ENCODE peak calls at places on chromosomes 13 and 19, in four cellular contexts. B is upper lobe of right lung; U is SJSA1; T is naive thymus-derived CD4-positive, alpha-beta T cell. E is an unnamed sample. For H3K4me1, the result is how much of the 10 kb centered on the place peaks cover.

GRCh38 chr19:10727599-10728250 is 9.8 kb downstream of the DNM2 start:
- DNase-seq in B (no peak), U (no peak), T (no peak), E (no peak)

GRCh38 chr13:41049480-41049879 is 11.8 kb upstream of the WBP4 start:
- DNase-seq in B (no peak), U (no peak), T (no peak), E (no peak)

GRCh38 chr19:54364775-54365257 is at the start of gene LAIR1:
- DNase-seq in B (peak), U (no peak), T (peak), E (no peak)

GRCh38 chr19:18156268-18156667 is 3.3 kb downstream of the PIK3R2 start:
- DNase-seq in B (no peak), U (no peak), T (no peak), E (no peak)

GRCh38 chr13:21034602-21035190 is 26.7 kb downstream of the LATS2 start:
- DNase-seq in B (no peak), U (no peak), T (no peak), E (no peak)

GRCh38 chr19:48203227-48203793 is 32.8 kb downstream of the ZSWIM9 start:
- DNase-seq in B (no peak), U (no peak), T (no peak), E (no peak)

GRCh38 chr13:111546921-111547675 is 226.7 kb downstream of the TEX29 start:
- DNase-seq in B (no peak), U (peak), T (no peak), E (no peak)

GRCh38 chr13:54890976-54891375 is 1862.4 kb downstream of the OLFM4 start:
- DNase-seq in B (no peak), U (no peak), T (no peak), E (no peak)

GRCh38 chr19:38441660-38442348 is 8.3 kb downstream of the RYR1 start:
- DNase-seq in B (no peak), U (no peak), T (no peak), E (no peak)

GRCh38 chr13:78786399-78786879 is 127.5 kb upstream of the OBI1 start:
- DNase-seq in B (no peak), U (no peak), T (no peak), E (no peak)

GRCh38 chr13:60273971-60274370 is 110.2 kb upstream of the DIAPH3 start:
- DNase-seq in B (no peak), U (no peak), T (no peak), E (no peak)

GRCh38 chr13:82664183-82664582 is 1218.1 kb downstream of the SLITRK1 start:
- DNase-seq in B (no peak), U (no peak), T (no peak), E (no peak)

GRCh38 chr19:18153555-18154134 is 682 bp downstream of the PIK3R2 start:
- DNase-seq in B (no peak), U (no peak), T (peak), E (peak)

GRCh38 chr19:41350735-41351338 is 2.9 kb downstream of the TGFB1 start:
- DNase-seq in B (no peak), U (no peak), T (no peak), E (no peak)
- H3K4me1 ChIP-seq in B (under half), U (under half), T (half or more), E (under half)

DNA sequence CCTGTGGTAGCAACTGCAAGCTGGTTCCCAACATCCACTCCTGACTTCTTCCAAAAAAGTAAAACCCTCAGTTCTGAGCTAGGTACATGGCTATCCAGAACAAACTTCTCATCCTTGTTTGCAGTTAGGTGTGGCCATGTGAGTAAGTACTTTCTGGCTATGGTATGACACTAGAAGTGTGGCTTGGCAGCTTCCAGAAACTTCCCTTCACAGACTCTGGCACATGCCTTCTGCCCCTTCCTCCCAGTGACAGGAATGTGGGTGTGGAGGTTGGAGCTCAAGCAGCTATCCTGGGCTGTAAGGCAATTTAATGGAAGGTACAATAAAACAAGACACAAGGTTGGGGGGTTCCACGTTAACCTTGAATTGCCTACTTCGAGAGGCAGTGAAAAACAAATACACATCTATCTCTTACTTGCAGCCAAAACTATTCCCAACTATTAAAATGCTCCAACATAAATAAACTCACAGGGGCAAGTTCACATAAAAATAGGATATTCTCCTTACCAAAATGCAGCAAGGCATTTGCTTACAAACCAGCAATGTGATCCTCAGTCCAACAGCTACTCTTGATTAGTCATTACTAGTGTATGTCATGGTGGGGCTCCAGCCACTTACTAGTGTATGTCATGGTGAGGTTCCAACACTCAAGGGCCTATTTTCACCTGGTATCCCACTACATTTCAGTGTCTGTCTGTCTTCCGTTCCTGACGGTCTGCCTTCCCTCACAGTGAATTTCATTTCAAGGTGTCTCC is 3.1 kb downstream of the SMG9 start:
- DNase-seq in B (no peak), U (no peak), T (no peak), E (no peak)
- H3K27ac ChIP-seq in B (no peak), U (no peak), T (peak), E (no peak)

GRCh38 chr13:110256126-110256905 is 50.6 kb downstream of the COL4A1 start:
- DNase-seq in B (no peak), U (peak), T (no peak), E (no peak)

GRCh38 chr13:110261166-110262081 is 45.5 kb downstream of the COL4A1 start:
- DNase-seq in B (no peak), U (peak), T (no peak), E (peak)

GRCh38 chr13:110257408-110257807 is 49.5 kb downstream of the COL4A1 start:
- DNase-seq in B (no peak), U (no peak), T (no peak), E (no peak)

GRCh38 chr13:110259651-110260050 is 47.3 kb downstream of the COL4A1 start:
- DNase-seq in B (no peak), U (no peak), T (no peak), E (no peak)

DNA sequence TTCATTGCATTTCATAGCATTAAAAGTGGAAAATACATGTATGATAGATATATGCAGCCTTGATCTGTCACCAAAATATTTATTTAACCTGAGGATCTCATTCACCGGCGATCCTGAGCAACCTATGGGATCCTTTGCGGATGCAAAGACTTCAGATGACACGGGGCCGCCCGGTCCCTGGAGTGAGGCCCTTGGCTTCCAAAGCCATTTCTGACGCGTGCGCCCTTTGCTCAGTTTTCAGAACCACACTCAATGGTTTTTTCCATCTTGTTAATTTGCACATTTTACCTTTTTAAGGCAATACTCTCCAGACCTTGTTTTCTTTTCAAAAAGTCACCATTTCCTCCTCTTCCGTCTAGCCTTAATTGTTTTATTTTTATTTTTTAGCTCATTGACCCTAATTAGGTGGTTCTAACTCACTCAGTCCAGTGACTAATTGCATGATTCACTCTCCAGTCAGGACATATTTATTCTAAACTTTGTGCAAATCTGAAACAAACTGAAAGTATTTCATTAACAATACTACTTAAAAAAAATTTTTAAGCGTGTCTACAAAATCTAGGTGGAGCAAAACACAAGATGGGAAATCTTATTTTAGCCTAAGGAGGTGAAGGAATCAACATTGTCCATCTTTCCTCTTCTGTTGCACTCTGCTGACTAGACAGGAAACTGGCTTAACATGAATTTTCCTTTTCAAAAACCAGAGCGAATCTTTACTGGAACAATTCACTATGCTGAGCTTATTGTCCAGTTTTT is 47.9 kb downstream of the COL4A1 start:
- DNase-seq in B (no peak), U (peak), T (no peak), E (no peak)
- H3K4me3 ChIP-seq in B (no peak), U (no peak), T (no peak), E (no peak)

GRCh38 chr19:1871140-1871597 is 7.8 kb upstream of the KLF16 start:
- DNase-seq in B (no peak), U (no peak), T (no peak), E (no peak)

GRCh38 chr19:1873524-1874473 is 10.4 kb upstream of the KLF16 start:
- DNase-seq in B (peak), U (no peak), T (no peak), E (peak)

GRCh38 chr19:1872807-1873523 is 9.6 kb upstream of the KLF16 start:
- DNase-seq in B (no peak), U (no peak), T (no peak), E (no peak)

GRCh38 chr19:1868971-1869370 is 5.6 kb upstream of the KLF16 start:
- DNase-seq in B (no peak), U (no peak), T (no peak), E (no peak)

DNA sequence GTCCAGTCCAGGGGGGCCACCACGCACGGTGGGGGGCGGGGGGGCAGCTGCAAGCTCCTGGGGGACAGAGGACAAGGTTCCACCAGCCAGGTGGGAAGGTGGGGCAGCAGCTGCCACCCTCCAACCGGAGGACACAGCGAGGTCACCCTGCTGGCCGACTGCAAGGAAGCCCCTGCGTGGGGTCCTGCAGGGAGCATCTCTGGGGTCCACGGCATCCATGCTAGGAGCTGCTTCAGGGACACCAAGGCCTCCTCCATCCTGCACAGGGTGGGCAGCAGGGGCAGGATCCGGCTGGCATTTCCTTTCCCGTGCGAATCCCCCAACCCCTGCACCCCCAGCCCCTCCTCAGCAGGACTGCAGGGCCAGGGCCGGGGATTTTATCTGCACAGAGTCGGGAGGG is 8.3 kb upstream of the KLF16 start:
- DNase-seq in B (peak), U (no peak), T (no peak), E (no peak)
- H3K4me1 ChIP-seq in B (under half), U (under half), T (under half), E (under half)

E was measured in thyroid gland.